ENCODE peak calls at places on chromosomes 7 and 10, in nine cellular contexts. P is dorsolateral prefrontal cortex; G is T-helper 9 cell; E is GM12892; V is tibial nerve; U is dermis microvascular lymphatic vessel endothelial cell; C is stimulated activated CD4-positive, alpha-beta T cell treated with anti-CD3 and anti-CD28 coated beads, Interleukin-2, amount 100 ng/mL, for 24 hours; B is DMS 273 treated with DMSO at 0.1 percent for 48 hours; A is GM23248. Y is an unnamed sample.

GRCh38 chr7:113639221-113639620 is 279.6 kb downstream of the PPP1R3A start:
- DNase-seq in P (no peak), G (no peak), E (no peak), V (no peak), U (no peak), C (no peak), B (no peak), A (no peak), Y (no peak)

GRCh38 chr7:27764109-27764508 is 24.1 kb downstream of the TAX1BP1 start:
- DNase-seq in P (no peak), G (no peak), E (no peak), V (no peak), U (no peak), C (no peak), B (no peak), A (no peak), Y (no peak)

GRCh38 chr10:103877861-103878260 is 22.5 kb upstream of the SH3PXD2A start:
- DNase-seq in P (no peak), G (no peak), E (no peak), V (no peak), U (no peak), C (no peak), B (no peak), A (no peak), Y (no peak)

GRCh38 chr7:106039486-106040060 is 72.5 kb downstream of the SYPL1 start:
- DNase-seq in P (no peak), G (no peak), E (no peak), V (no peak), U (no peak), C (no peak), B (no peak), A (peak; percentile 89), Y (peak; percentile 71)

GRCh38 chr7:116122972-116123595 is 87.3 kb upstream of the TES start:
- DNase-seq in P (no peak), G (no peak), E (no peak), V (no peak), U (peak; percentile 37), C (no peak), B (no peak), A (peak; percentile 77), Y (no peak)

GRCh38 chr10:132558516-132559413 is 21.2 kb downstream of the INPP5A start:
- DNase-seq in P (no peak), G (no peak), E (no peak), V (no peak), U (no peak), C (no peak), B (no peak), A (no peak), Y (no peak)

GRCh38 chr10:49325131-49325915 is 26.4 kb downstream of the C10orf71 start:
- DNase-seq in P (no peak), G (no peak), E (no peak), V (no peak), U (no peak), C (no peak), B (no peak), A (no peak), Y (no peak)

GRCh38 chr10:124589491-124590006 is 127.9 kb downstream of the LHPP start:
- DNase-seq in P (peak; percentile 67), G (no peak), E (no peak), V (no peak), U (no peak), C (no peak), B (no peak), A (peak; percentile 42), Y (no peak)

GRCh38 chr7:72751978-72752377 is 76.0 kb downstream of the TYW1B start:
- DNase-seq in P (no peak), G (no peak), E (no peak), V (no peak), U (peak; percentile 20), C (no peak), B (no peak), A (no peak), Y (no peak)

GRCh38 chr7:96729795-96730194 is 20.1 kb upstream of the SEM1 start:
- DNase-seq in P (no peak), G (no peak), E (no peak), V (no peak), U (no peak), C (no peak), B (no peak), A (no peak), Y (no peak)

GRCh38 chr7:82194011-82194410 is 249.6 kb downstream of the CACNA2D1 start:
- DNase-seq in P (no peak), G (no peak), E (no peak), V (no peak), U (no peak), C (no peak), B (no peak), A (peak; percentile 66), Y (peak; percentile 31)

GRCh38 chr10:79070091-79070610 is 1.4 kb downstream of the ZMIZ1 start:
- DNase-seq in P (no peak), G (no peak), E (no peak), V (no peak), U (no peak), C (peak; percentile 12), B (no peak), A (peak; percentile 63), Y (peak; percentile 64)

GRCh38 chr7:125857606-125858005 is 928.0 kb upstream of the POT1 start:
- DNase-seq in P (no peak), G (no peak), E (no peak), V (no peak), U (no peak), C (no peak), B (no peak), A (no peak), Y (peak; percentile 3)

GRCh38 chr7:46468753-46469356 is 547.8 kb upstream of the IGFBP3 start:
- DNase-seq in P (no peak), G (no peak), E (no peak), V (no peak), U (peak; percentile 15), C (no peak), B (no peak), A (peak; percentile 40), Y (no peak)

GRCh38 chr7:5248201-5248885 is 34.4 kb upstream of the SLC29A4 start:
- DNase-seq in P (no peak), G (no peak), E (no peak), V (no peak), U (no peak), C (no peak), B (peak; percentile 63), A (no peak), Y (no peak)

GRCh38 chr7:158325530-158326381 is 261.9 kb downstream of the PTPRN2 start:
- DNase-seq in P (peak; percentile 66), G (no peak), E (no peak), V (no peak), U (no peak), C (no peak), B (no peak), A (no peak), Y (peak; percentile 17)

GRCh38 chr10:121822180-121822579 is 105.7 kb downstream of the ATE1 start:
- DNase-seq in P (no peak), G (no peak), E (no peak), V (no peak), U (no peak), C (no peak), B (no peak), A (no peak), Y (no peak)

GRCh38 chr10:132913559-132914115 is 28.7 kb downstream of the CFAP46 start:
- DNase-seq in P (no peak), G (no peak), E (no peak), V (no peak), U (no peak), C (no peak), B (no peak), A (no peak), Y (no peak)

GRCh38 chr7:24842449-24843241 is 85.4 kb upstream of the GSDME start:
- DNase-seq in P (no peak), G (no peak), E (no peak), V (no peak), U (peak; percentile 90), C (no peak), B (no peak), A (peak; percentile 25), Y (no peak)

GRCh38 chr7:157673573-157673972 is 336.8 kb downstream of the DNAJB6 start:
- DNase-seq in P (peak; percentile 4), G (no peak), E (no peak), V (no peak), U (no peak), C (no peak), B (no peak), A (no peak), Y (no peak)

GRCh38 chr10:118735294-118735693 is 19.5 kb downstream of the CACUL1 start:
- DNase-seq in P (no peak), G (no peak), E (no peak), V (no peak), U (no peak), C (no peak), B (no peak), A (no peak), Y (no peak)

GRCh38 chr10:75355706-75356105 is 45.9 kb downstream of the ZNF503 start:
- DNase-seq in P (no peak), G (no peak), E (no peak), V (no peak), U (no peak), C (no peak), B (no peak), A (peak; percentile 23), Y (no peak)

GRCh38 chr10:4028838-4029583 is 244.0 kb upstream of the KLF6 start:
- DNase-seq in P (no peak), G (no peak), E (no peak), V (no peak), U (no peak), C (no peak), B (no peak), A (no peak), Y (no peak)

GRCh38 chr10:55630491-55631056 is 730.5 kb downstream of the ZWINT start:
- DNase-seq in P (peak; percentile 30), G (no peak), E (no peak), V (no peak), U (no peak), C (no peak), B (no peak), A (peak; percentile 26), Y (no peak)

GRCh38 chr7:100119701-100120517 is 475 bp downstream of the CNPY4 start:
- DNase-seq in P (peak; percentile 81), G (peak; percentile 58), E (peak; percentile 74), V (peak; percentile 72), U (no peak), C (peak; percentile 71), B (peak; percentile 83), A (peak; percentile 83), Y (peak; percentile 55)

GRCh38 chr7:128708824-128709223 is 30.3 kb upstream of the CALU start:
- DNase-seq in P (no peak), G (no peak), E (no peak), V (no peak), U (no peak), C (no peak), B (no peak), A (no peak), Y (no peak)

GRCh38 chr10:43160067-43160918 is 22.0 kb downstream of the CSGALNACT2 start:
- DNase-seq in P (no peak), G (no peak), E (no peak), V (no peak), U (no peak), C (peak; percentile 31), B (no peak), A (peak; percentile 97), Y (peak; percentile 59)

GRCh38 chr10:101838416-101838970 is 5.1 kb downstream of the KCNIP2 start:
- DNase-seq in P (no peak), G (no peak), E (no peak), V (no peak), U (no peak), C (no peak), B (no peak), A (no peak), Y (no peak)

GRCh38 chr10:80855348-80855971 is 317.8 kb downstream of the SH2D4B start:
- DNase-seq in P (no peak), G (no peak), E (peak; percentile 6), V (no peak), U (no peak), C (no peak), B (peak; percentile 0), A (no peak), Y (no peak)

GRCh38 chr7:45617166-45617565 is 43.0 kb downstream of the ADCY1 start:
- DNase-seq in P (no peak), G (no peak), E (no peak), V (no peak), U (no peak), C (no peak), B (no peak), A (no peak), Y (no peak)

GRCh38 chr7:15495170-15495569 is 66.6 kb downstream of the AGMO start:
- DNase-seq in P (no peak), G (no peak), E (no peak), V (no peak), U (no peak), C (no peak), B (no peak), A (no peak), Y (no peak)

Y was measured in MG63.